ENCODE peak calls at places on chromosomes 5 and 9, in seven cellular contexts. H is suprapubic skin, R is HL-60, P is fibroblast of lung, K is cardiac muscle cell, I is SK-N-SH, O is kidney. D is an unnamed sample.

GRCh38 chr5:10660720-10661387 is 97.0 kb downstream of the ANKRD33B start:
- DNase-seq in H (no peak), R (no peak), P (no peak), K (no peak), I (no peak), O (no peak), D (no peak)

GRCh38 chr9:121741198-121741918 is 89.9 kb downstream of the DAB2IP start:
- DNase-seq in H (no peak), R (no peak), P (no peak), K (peak; percentile 30), I (no peak), O (no peak), D (no peak)

GRCh38 chr5:146906803-146907202 is 28.2 kb upstream of the PPP2R2B start:
- DNase-seq in H (no peak), R (no peak), P (no peak), K (no peak), I (no peak), O (no peak), D (no peak)

GRCh38 chr5:178180141-178180863 is 6.9 kb downstream of the GMCL2 start:
- DNase-seq in H (no peak), R (no peak), P (no peak), K (no peak), I (no peak), O (no peak), D (no peak)

GRCh38 chr9:37976714-37977477 is 73.0 kb upstream of the SLC25A51 start:
- DNase-seq in H (no peak), R (no peak), P (peak; percentile 95), K (no peak), I (no peak), O (peak; percentile 23), D (no peak)

GRCh38 chr9:129467004-129467588 is 153.8 kb downstream of the C9orf50 start:
- DNase-seq in H (no peak), R (no peak), P (no peak), K (no peak), I (no peak), O (no peak), D (no peak)

GRCh38 chr5:60228676-60229075 is 335.1 kb upstream of the PDE4D start:
- DNase-seq in H (no peak), R (no peak), P (no peak), K (no peak), I (no peak), O (no peak), D (no peak)

GRCh38 chr5:97194366-97194765 is 11.3 kb upstream of the RIOK2 start:
- DNase-seq in H (no peak), R (no peak), P (no peak), K (no peak), I (no peak), O (no peak), D (no peak)

GRCh38 chr9:3848445-3849114 is 322.8 kb upstream of the RFX3 start:
- DNase-seq in H (no peak), R (no peak), P (peak; percentile 23), K (peak; percentile 45), I (peak; percentile 50), O (no peak), D (no peak)

GRCh38 chr5:173191561-173191960 is 43.4 kb downstream of the NKX2-5 start:
- DNase-seq in H (no peak), R (no peak), P (no peak), K (no peak), I (no peak), O (no peak), D (no peak)

GRCh38 chr9:116337015-116337414 is 183.4 kb downstream of the PAPPA start:
- DNase-seq in H (no peak), R (no peak), P (peak; percentile 24), K (no peak), I (no peak), O (no peak), D (no peak)

GRCh38 chr5:69024241-69024651 is 69.6 kb upstream of the SLC30A5 start:
- DNase-seq in H (no peak), R (no peak), P (peak; percentile 61), K (peak; percentile 65), I (peak; percentile 68), O (no peak), D (no peak)

GRCh38 chr9:108103294-108103693 is 613.7 kb upstream of the KLF4 start:
- DNase-seq in H (no peak), R (no peak), P (peak; percentile 44), K (no peak), I (no peak), O (no peak), D (no peak)

GRCh38 chr5:142748568-142749249 is 21.5 kb upstream of the ARHGAP26 start:
- DNase-seq in H (no peak), R (no peak), P (no peak), K (peak; percentile 57), I (peak; percentile 16), O (no peak), D (no peak)

GRCh38 chr9:109336409-109336808 is 15.6 kb upstream of the EPB41L4B start:
- DNase-seq in H (no peak), R (no peak), P (no peak), K (no peak), I (no peak), O (no peak), D (no peak)

GRCh38 chr5:31536873-31537272 is 4.8 kb downstream of the C5orf22 start:
- DNase-seq in H (no peak), R (no peak), P (no peak), K (no peak), I (no peak), O (no peak), D (no peak)

GRCh38 chr5:31534527-31535046 is 2.5 kb downstream of the C5orf22 start:
- DNase-seq in H (no peak), R (no peak), P (no peak), K (no peak), I (no peak), O (no peak), D (no peak)

GRCh38 chr5:31530541-31531265 is 1.2 kb downstream of the DROSHA start:
- DNase-seq in H (no peak), R (no peak), P (no peak), K (no peak), I (no peak), O (no peak), D (no peak)

GRCh38 chr5:31531543-31531887 is 378 bp downstream of the DROSHA start:
- DNase-seq in H (no peak), R (peak; percentile 13), P (peak; percentile 19), K (peak; percentile 44), I (peak; percentile 50), O (peak; percentile 71), D (no peak)

DNA sequence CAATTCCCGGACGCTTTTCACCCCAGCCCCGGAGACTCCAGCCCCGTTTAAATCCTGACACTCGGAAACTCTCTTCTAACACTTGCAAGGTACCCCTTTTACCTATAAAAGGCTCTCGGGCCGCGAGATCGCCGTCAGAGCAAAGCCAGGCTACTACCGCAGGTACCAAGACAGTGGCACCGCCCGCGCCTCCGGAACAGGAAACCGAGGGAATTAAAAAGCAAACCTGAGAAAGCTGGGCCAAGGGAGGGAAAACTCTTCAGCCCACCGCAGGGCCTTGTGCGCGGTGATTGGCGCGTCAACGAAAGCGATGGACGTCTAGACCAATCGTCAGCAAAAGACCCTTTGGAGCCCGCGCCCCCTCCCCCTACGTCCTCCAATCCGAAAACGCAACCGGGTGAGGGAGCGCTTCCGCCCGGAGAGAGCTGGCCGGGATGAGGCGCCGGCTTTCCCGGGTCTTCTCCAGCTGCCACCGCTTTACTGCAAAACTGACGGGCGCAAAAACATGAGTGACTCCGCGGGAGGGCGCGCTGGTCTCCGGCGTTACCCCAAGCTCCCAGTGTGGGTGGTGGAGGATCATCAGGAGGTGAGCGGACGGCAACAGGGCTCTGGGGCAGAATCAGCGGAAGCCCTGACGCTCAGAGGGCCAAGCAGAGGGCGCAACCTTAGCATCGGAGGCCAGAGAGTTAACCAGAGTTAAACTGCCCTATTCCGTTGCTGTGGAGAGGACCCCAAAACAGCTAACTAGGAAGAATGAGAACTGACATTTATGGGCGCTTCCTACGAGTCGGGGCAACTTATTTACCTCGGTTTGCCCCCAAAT is at the start of the genes C5orf22 and DROSHA:
- DNase-seq in H (peak; percentile 98), R (peak; percentile 86), P (peak; percentile 95), K (peak; percentile 98), I (peak; percentile 91), O (peak; percentile 98), D (peak; percentile 95)
- TF ChIP-seq CTCF in H (no peak), R (no peak), P (no peak), K (no peak), I (peak; percentile 18), O (peak; percentile 9), D (no peak)

GRCh38 chr5:150137168-150137957 is 18.3 kb downstream of the PDGFRB start:
- DNase-seq in H (no peak), R (no peak), P (no peak), K (peak; percentile 51), I (no peak), O (peak; percentile 61), D (no peak)
- H3K27ac ChIP-seq in H (peak overlapping the region; percentile 80), R (no peak overlapping the region), P (peak overlapping the region; percentile 99), K (peak overlapping the region; percentile 68), I (peak overlapping the region; percentile 99), O (peak overlapping the region; percentile 69), D (peak overlapping the region; percentile 96)

DNA sequence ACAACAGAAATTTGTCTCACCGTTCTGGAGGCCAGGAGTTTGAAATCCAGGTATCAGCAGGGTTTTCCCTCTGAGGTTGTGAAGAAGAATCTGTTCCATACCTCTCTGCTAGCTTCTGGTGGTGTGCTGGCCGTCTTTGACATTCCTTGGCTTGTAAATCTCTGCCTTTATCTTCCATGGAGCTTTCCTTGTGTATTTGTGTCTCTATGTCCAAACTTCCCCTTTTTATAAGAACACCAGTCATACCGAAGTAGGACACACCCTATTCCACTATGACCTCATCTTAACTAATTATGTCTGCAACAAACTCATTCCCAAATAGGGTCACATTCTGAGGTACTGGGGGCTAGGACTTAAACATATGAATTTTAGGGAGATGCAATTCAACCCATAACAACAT is 38.3 kb downstream of the PRKACG start:
- DNase-seq in H (no peak), R (no peak), P (no peak), K (no peak), I (no peak), O (no peak), D (no peak)
- H3K4me3 ChIP-seq in H (peak overlapping the region; percentile 8), R (no peak overlapping the region), P (no peak overlapping the region), K (no peak overlapping the region), I (no peak overlapping the region), O (no peak overlapping the region), D (peak overlapping the region; percentile 51)

GRCh38 chr9:31808770-31809169 is 575.7 kb upstream of the ACO1 start:
- DNase-seq in H (no peak), R (no peak), P (no peak), K (no peak), I (no peak), O (no peak), D (no peak)

DNA sequence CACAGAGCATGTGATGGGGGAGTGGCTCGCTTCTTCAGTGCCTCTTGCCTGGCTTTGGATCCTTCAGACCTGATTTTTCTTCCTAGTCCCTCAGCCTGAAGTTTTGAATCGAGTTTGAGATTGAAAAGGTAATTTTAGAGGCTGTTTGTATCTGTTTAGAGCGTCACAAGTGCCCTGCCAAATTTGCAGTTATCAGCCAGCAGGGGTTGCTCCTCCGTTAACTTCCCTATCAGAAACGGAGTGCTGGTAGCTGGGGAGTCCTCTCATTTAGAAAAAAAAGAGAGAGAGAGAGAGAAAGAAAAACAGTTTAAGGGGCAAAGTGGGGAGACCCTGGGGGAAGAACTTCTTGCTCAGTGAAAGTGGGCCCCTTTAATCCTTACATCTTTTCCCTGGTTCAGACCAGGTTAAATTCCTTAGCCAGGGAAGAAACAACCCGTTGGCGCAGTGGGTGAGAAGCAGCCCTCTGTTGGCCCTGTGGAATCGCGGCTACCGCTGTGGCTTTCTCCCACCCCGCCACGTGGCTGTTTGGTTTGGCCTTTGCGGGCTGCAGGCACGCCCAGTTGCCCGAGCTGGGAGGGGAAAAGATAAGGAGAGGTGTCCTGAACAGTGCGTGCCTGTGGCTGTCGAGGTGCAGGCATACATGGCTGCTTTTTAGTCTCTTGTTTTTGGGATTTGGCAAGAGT is 576.7 kb upstream of the ACO1 start:
- DNase-seq in H (no peak), R (no peak), P (no peak), K (no peak), I (no peak), O (peak; percentile 47), D (no peak)
- TF ChIP-seq CTCF in H (no peak), R (no peak), P (no peak), K (no peak), I (peak; percentile 16), O (no peak), D (no peak)